ENCODE peak calls at places on chromosome 13, in ten cellular contexts. N, W, E, D, J, Z, Y, Q, M and L are unnamed samples.
A peak's percentile ranks its signal among the peaks of the same experiment; 100 is the strongest.

GRCh38 chr13:97385146-97385545 is 48.8 kb upstream of the RAP2A start:
- DNase-seq in N (no peak), W (no peak), E (peak; percentile 78), D (no peak), J (no peak), Z (no peak), Y (no peak), Q (peak; percentile 68), M (no peak), L (no peak)

GRCh38 chr13:97810152-97810551 is 143.3 kb upstream of the IPO5 start:
- DNase-seq in N (peak; percentile 43), W (peak; percentile 18), E (peak; percentile 3), D (no peak), J (no peak), Z (no peak), Y (no peak), Q (no peak), M (no peak), L (peak; percentile 48)

GRCh38 chr13:24180743-24181384 is 20.3 kb downstream of the SPATA13 start:
- DNase-seq in N (peak; percentile 47), W (no peak), E (peak; percentile 28), D (no peak), J (no peak), Z (no peak), Y (no peak), Q (no peak), M (no peak), L (no peak)

GRCh38 chr13:80217614-80218456 is 123.1 kb downstream of the SPRY2 start:
- DNase-seq in N (no peak), W (peak; percentile 83), E (no peak), D (no peak), J (no peak), Z (no peak), Y (no peak), Q (no peak), M (no peak), L (no peak)

GRCh38 chr13:80132741-80133601 is 208.0 kb downstream of the SPRY2 start:
- DNase-seq in N (peak; percentile 69), W (peak; percentile 27), E (peak; percentile 38), D (peak; percentile 74), J (peak; percentile 79), Z (no peak), Y (peak; percentile 43), Q (peak; percentile 62), M (peak; percentile 55), L (peak; percentile 51)

GRCh38 chr13:47707414-47707813 is 293.7 kb downstream of the SUCLA2 start:
- DNase-seq in N (no peak), W (no peak), E (no peak), D (no peak), J (no peak), Z (no peak), Y (no peak), Q (no peak), M (no peak), L (no peak)

GRCh38 chr13:73835138-73835721 is 299.0 kb downstream of the KLF12 start:
- DNase-seq in N (peak; percentile 59), W (peak; percentile 55), E (peak; percentile 42), D (no peak), J (no peak), Z (no peak), Y (no peak), Q (no peak), M (peak; percentile 3), L (peak; percentile 61)

GRCh38 chr13:83667606-83668005 is 214.7 kb downstream of the SLITRK1 start:
- DNase-seq in N (no peak), W (no peak), E (no peak), D (no peak), J (no peak), Z (no peak), Y (no peak), Q (no peak), M (no peak), L (no peak)

GRCh38 chr13:41668130-41668757 is 210.9 kb downstream of the RGCC start:
- DNase-seq in N (peak; percentile 94), W (peak; percentile 88), E (peak; percentile 95), D (peak; percentile 67), J (no peak), Z (peak; percentile 64), Y (peak; percentile 15), Q (peak; percentile 55), M (peak; percentile 31), L (peak; percentile 90)

GRCh38 chr13:41074523-41074922 is 13.2 kb downstream of the WBP4 start:
- DNase-seq in N (no peak), W (no peak), E (no peak), D (no peak), J (no peak), Z (no peak), Y (no peak), Q (no peak), M (no peak), L (no peak)

GRCh38 chr13:31755803-31756212 is 16.5 kb downstream of the RXFP2 start:
- DNase-seq in N (peak; percentile 96), W (no peak), E (peak; percentile 89), D (no peak), J (no peak), Z (no peak), Y (no peak), Q (no peak), M (no peak), L (no peak)

GRCh38 chr13:30346789-30347167 is 39.4 kb upstream of the KATNAL1 start:
- DNase-seq in N (no peak), W (no peak), E (no peak), D (no peak), J (no peak), Z (no peak), Y (no peak), Q (no peak), M (no peak), L (no peak)

GRCh38 chr13:113922412-113923118 is 51.3 kb downstream of the C13orf46 start:
- DNase-seq in N (no peak), W (no peak), E (peak; percentile 39), D (no peak), J (no peak), Z (no peak), Y (no peak), Q (no peak), M (no peak), L (no peak)

DNA sequence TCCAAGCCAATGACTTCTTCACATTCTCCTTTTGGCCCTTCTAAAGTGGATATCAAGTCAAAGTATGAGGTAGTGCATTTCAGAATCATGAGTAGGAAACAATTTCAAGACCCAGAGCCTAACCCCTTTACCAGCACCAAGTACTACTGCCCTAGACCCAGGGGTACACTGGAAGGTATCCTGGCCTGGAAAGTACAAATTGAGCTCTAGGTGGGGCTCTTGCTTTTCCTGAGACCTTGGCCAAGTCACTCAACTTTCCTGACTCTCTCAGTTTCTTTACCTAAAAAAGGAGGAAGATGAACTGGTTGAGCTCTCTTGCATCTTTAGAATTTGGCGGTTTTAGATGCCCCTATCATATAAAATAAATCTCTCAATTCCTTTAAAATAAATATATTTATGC is 204.7 kb downstream of the FGF14 start:
- DNase-seq in N (peak; percentile 66), W (peak; percentile 47), E (no peak), D (no peak), J (no peak), Z (no peak), Y (no peak), Q (no peak), M (no peak), L (peak; percentile 57)
- TF ChIP-seq CTCF in N (peak; percentile 67), W (peak; percentile 60), E (peak; percentile 10), D (peak; percentile 17), J (no peak), Z (peak; percentile 16), Y (no peak), Q (no peak), M (no peak), L (peak; percentile 37)

GRCh38 chr13:39215971-39216370 is 177.7 kb downstream of the NHLRC3 start:
- DNase-seq in N (no peak), W (no peak), E (no peak), D (no peak), J (no peak), Z (no peak), Y (no peak), Q (no peak), M (no peak), L (no peak)

GRCh38 chr13:39209731-39210633 is 171.7 kb downstream of the NHLRC3 start:
- DNase-seq in N (peak; percentile 47), W (peak; percentile 24), E (no peak), D (no peak), J (no peak), Z (no peak), Y (no peak), Q (no peak), M (no peak), L (no peak)

GRCh38 chr13:39210961-39211534 is 172.8 kb downstream of the NHLRC3 start:
- DNase-seq in N (peak; percentile 28), W (peak; percentile 50), E (no peak), D (no peak), J (no peak), Z (no peak), Y (no peak), Q (no peak), M (no peak), L (no peak)
- TF ChIP-seq CTCF in N (peak; percentile 5), W (no peak), E (no peak), D (no peak), J (no peak), Z (peak; percentile 20), Y (no peak), Q (no peak), M (no peak), L (no peak)

GRCh38 chr13:64446372-64446771 is 2783.8 kb downstream of the PCDH9 start:
- DNase-seq in N (no peak), W (no peak), E (no peak), D (no peak), J (no peak), Z (no peak), Y (no peak), Q (no peak), M (no peak), L (peak; percentile 24)
- TF ChIP-seq CTCF in N (peak; percentile 15), W (peak; percentile 16), E (peak; percentile 35), D (no peak), J (no peak), Z (no peak), Y (peak; percentile 44), Q (no peak), M (peak; percentile 46), L (peak; percentile 12)

DNA sequence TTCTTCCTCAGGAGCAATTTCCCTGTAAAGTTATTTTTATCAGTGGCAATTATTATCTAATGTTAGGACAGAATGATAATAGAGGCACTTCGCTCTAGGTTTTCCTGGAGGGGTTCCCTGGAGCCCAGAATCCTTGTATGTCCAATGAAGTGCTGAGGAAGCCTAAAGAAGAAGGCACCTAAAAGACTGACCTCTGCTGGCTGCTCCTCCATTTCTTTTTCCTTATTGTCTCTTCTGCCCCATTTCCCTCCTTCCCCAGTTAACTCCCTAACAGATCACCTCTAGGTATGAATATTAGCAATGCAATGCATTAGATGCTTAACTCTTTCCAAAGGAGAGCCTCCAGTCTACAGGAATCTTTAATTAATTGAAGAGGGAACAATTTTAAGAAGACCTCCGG is 985.4 kb downstream of the DIAPH3 start:
- DNase-seq in N (peak; percentile 1), W (no peak), E (no peak), D (no peak), J (no peak), Z (no peak), Y (no peak), Q (no peak), M (no peak), L (peak; percentile 27)
- TF ChIP-seq CTCF in N (peak; percentile 24), W (no peak), E (peak; percentile 10), D (no peak), J (no peak), Z (no peak), Y (no peak), Q (no peak), M (no peak), L (no peak)